ENCODE peak calls at places on chromosomes 5 and 9, in four cellular contexts. L is CD8-positive, alpha-beta memory T cell; M is stimulated activated CD4-positive, alpha-beta T cell treated with anti-CD3 and anti-CD28 coated beads, TNF-alpha, amount 100 ng/mL, for 24 hours; B is substantia nigra. J is an unnamed sample.

GRCh38 chr5:133825631-133826289 is 142.7 kb downstream of the C5orf15 start:
- DNase-seq in M (no peak), L (peak), B (no peak), J (peak)

GRCh38 chr5:173953528-173954090 is 35.4 kb upstream of the C5orf47 start:
- DNase-seq in B (no peak), M (no peak), L (no peak), J (no peak)

GRCh38 chr5:149912226-149912864 is 32.2 kb downstream of the PDE6A start:
- DNase-seq in L (no peak), B (no peak), M (no peak), J (no peak)

GRCh38 chr9:75866273-75866871 is 24.1 kb upstream of the PCSK5 start:
- DNase-seq in L (no peak), B (peak), M (peak), J (no peak)

GRCh38 chr5:181215997-181216982 is 6.8 kb upstream of the TRIM41 start:
- DNase-seq in L (no peak), B (no peak), M (no peak), J (no peak)

GRCh38 chr9:12775963-12776774 is 1.3 kb downstream of the LURAP1L start:
- DNase-seq in M (no peak), B (peak), L (no peak), J (no peak)

GRCh38 chr9:133955821-133956411 is 36.2 kb downstream of the VAV2 start:
- DNase-seq in B (no peak), M (no peak), L (no peak), J (peak)

GRCh38 chr5:96026334-96027065 is 64.8 kb upstream of the ELL2 start:
- DNase-seq in M (no peak), L (no peak), B (no peak), J (no peak)

GRCh38 chr9:113772121-113772885 is 103.8 kb upstream of the ZNF618 start:
- DNase-seq in B (no peak), M (no peak), L (no peak), J (no peak)

J was measured in GM19239.